ENCODE peak calls at places on chromosomes 16 and 17, in seven cellular contexts. E is stomach; X is CD8-positive, alpha-beta T cell; F is lung; R is fibroblast of lung; J is CD8-positive, alpha-beta memory T cell; W is left ventricle myocardium inferior. T is an unnamed sample.
A peak's percentile ranks its signal among the peaks of the same experiment; 100 is the strongest.

GRCh38 chr16:51146256-51146924 is 4.7 kb downstream of the SALL1 start:
- DNase-seq in E (no peak), F (no peak), J (no peak), X (no peak), R (peak; percentile 57), W (no peak), T (no peak)

GRCh38 chr17:9150407-9151090 is 129.2 kb downstream of the NTN1 start:
- DNase-seq in R (no peak), J (no peak), F (no peak), E (peak; percentile 37), W (no peak), X (no peak), T (peak; percentile 54)

GRCh38 chr17:45284176-45285140 is 22.6 kb upstream of the SPATA32 start:
- DNase-seq in E (peak; percentile 68), X (no peak), W (peak; percentile 75), R (no peak), F (no peak), J (no peak), T (no peak)

GRCh38 chr16:89958068-89958467 is 9.5 kb downstream of the DEF8 start:
- DNase-seq in F (peak; percentile 50), W (peak; percentile 47), E (no peak), X (no peak), J (no peak), R (peak; percentile 14), T (peak; percentile 68)

GRCh38 chr17:17044846-17045561 is 2.7 kb downstream of the MPRIP start:
- DNase-seq in J (no peak), F (no peak), R (peak; percentile 75), W (no peak), X (no peak), E (peak; percentile 26), T (peak; percentile 97)

GRCh38 chr17:48546924-48547838 is 2.3 kb upstream of the HOXB2 start:
- DNase-seq in X (no peak), F (no peak), R (peak; percentile 87), J (peak; percentile 30), W (no peak), E (no peak), T (no peak)

GRCh38 chr16:82801361-82801760 is 174.6 kb downstream of the CDH13 start:
- DNase-seq in R (no peak), W (no peak), X (no peak), J (no peak), E (no peak), F (no peak), T (no peak)

GRCh38 chr17:38451030-38451839 is 23.0 kb downstream of the ARHGAP23 start:
- DNase-seq in J (no peak), W (peak; percentile 65), F (no peak), R (peak; percentile 52), X (no peak), E (no peak), T (peak; percentile 67)

GRCh38 chr17:28416703-28417311 is 10.8 kb upstream of the SLC46A1 start:
- DNase-seq in R (peak; percentile 63), F (peak; percentile 71), J (peak; percentile 63), X (peak; percentile 24), W (no peak), E (peak; percentile 70), T (peak; percentile 82)

GRCh38 chr17:9240659-9241370 is 219.5 kb downstream of the NTN1 start:
- DNase-seq in X (no peak), R (peak; percentile 84), J (no peak), W (peak; percentile 80), E (peak; percentile 47), F (peak; percentile 59), T (peak; percentile 86)

GRCh38 chr17:70158180-70158579 is 11.2 kb upstream of the KCNJ2 start:
- DNase-seq in E (no peak), J (no peak), F (no peak), W (no peak), X (no peak), R (no peak), T (no peak)
- H3K4me3 ChIP-seq in E (no peak overlapping the region), J (no peak overlapping the region), F (no peak overlapping the region), W (no peak overlapping the region), X (no peak overlapping the region), R (no peak overlapping the region), T (no peak overlapping the region)

GRCh38 chr17:68319420-68320162 is 28.3 kb downstream of the ARSG start:
- DNase-seq in W (no peak), R (no peak), E (no peak), X (no peak), F (no peak), J (no peak), T (no peak)

GRCh38 chr17:68315930-68316329 is 24.6 kb downstream of the ARSG start:
- DNase-seq in R (no peak), X (no peak), F (no peak), W (no peak), E (no peak), J (no peak), T (no peak)

GRCh38 chr17:68320311-68320865 is 29.1 kb downstream of the ARSG start:
- DNase-seq in E (no peak), W (no peak), R (no peak), F (no peak), J (no peak), X (no peak), T (no peak)

GRCh38 chr17:68317458-68317857 is 26.2 kb downstream of the ARSG start:
- DNase-seq in X (no peak), W (no peak), J (no peak), R (no peak), F (no peak), E (no peak), T (no peak)

DNA sequence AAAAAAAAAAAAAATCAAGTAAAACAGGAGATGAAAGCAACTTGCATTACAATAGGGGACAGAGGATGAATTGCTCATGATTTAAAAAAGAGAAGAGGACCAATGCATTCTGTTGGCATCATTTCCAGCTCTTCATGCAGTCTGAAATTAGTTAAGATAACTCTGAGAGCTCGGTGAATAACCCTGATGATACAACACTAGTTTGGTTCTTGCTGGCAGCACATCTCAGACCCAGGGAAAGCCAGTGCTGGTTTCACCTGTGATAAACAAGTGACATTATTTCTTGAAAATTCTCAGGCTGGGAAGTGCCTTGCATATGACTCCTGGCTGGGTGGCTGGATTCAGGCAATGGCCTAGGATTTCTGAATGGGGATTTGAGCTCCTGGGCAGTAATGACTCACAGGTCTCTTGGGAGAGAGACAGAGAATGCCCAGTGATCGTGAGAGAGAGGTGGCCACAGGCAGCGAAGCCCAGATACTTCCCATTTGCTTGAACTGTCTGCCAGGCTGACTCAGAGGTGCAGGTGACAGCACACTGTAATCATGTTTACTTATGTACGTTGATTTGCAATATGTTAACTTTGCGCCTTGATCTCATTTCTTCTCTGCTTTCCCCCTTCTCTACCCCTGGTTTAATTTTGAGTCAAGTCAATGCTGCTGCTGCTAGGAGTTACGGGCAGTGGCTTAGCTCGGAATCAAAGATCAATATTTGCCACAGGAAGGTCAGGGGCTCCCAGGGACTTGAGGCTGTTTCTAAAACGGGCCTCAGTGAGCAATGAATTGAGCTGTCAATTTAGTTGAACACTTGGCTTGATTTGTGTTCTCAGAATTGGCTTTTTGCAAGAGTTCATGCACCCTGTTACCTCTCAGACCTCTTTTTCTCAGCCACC is 27.1 kb downstream of the ARSG start:
- DNase-seq in R (peak; percentile 18), E (peak; percentile 31), W (no peak), F (no peak), J (no peak), X (no peak), T (peak; percentile 9)
- H3K4me1 ChIP-seq in R (no peaks in the 10 kb centered on the region), E (peaks cover 48% of the 10 kb centered on the region), W (peaks cover 19% of the 10 kb centered on the region), F (no peaks in the 10 kb centered on the region), J (peaks cover 36% of the 10 kb centered on the region), X (peaks cover 36% of the 10 kb centered on the region), T (no peaks in the 10 kb centered on the region)

GRCh38 chr17:14307560-14308024 is 6.7 kb downstream of the HS3ST3B1 start:
- DNase-seq in J (no peak), W (no peak), R (peak; percentile 77), X (no peak), E (no peak), F (no peak), T (peak; percentile 75)
- H3K4me3 ChIP-seq in J (no peak overlapping the region), W (no peak overlapping the region), R (peak overlapping the region; percentile 42), X (no peak overlapping the region), E (no peak overlapping the region), F (no peak overlapping the region), T (peak overlapping the region; percentile 68)

GRCh38 chr17:57341611-57342010 is 85.3 kb downstream of the MSI2 start:
- DNase-seq in F (no peak), J (no peak), X (no peak), W (no peak), R (no peak), E (no peak), T (no peak)
- H3K4me1 ChIP-seq in F (no peaks in the 10 kb centered on the region), J (no peaks in the 10 kb centered on the region), X (peaks cover 3% of the 10 kb centered on the region), W (peaks cover 67% of the 10 kb centered on the region), R (no peaks in the 10 kb centered on the region), E (peaks cover 17% of the 10 kb centered on the region), T (no peaks in the 10 kb centered on the region)

GRCh38 chr17:55140751-55141150 is 124.0 kb upstream of the HLF start:
- DNase-seq in W (no peak), F (no peak), J (no peak), X (no peak), R (no peak), E (no peak), T (no peak)
- H3K4me3 ChIP-seq in W (no peak overlapping the region), F (no peak overlapping the region), J (no peak overlapping the region), X (no peak overlapping the region), R (no peak overlapping the region), E (no peak overlapping the region), T (no peak overlapping the region)